ENCODE peak calls at places on chromosomes 6 and 20, in five cellular contexts. One of them, this sample, is unnamed.

GRCh38 chr20:58048096-58048702 is 180.3 kb downstream of the ANKRD60 start:
- DNase-seq in IMR-90: peak; percentile 2
- DNase-seq in mesenchymal stem cell: no peak
- DNase-seq in neuronal stem cell: peak; percentile 64
- DNase-seq in H9: peak; percentile 52
- DNase-seq in this sample: no peak

GRCh38 chr20:48892049-48892470 is 29.5 kb upstream of the ARFGEF2 start:
- DNase-seq in IMR-90: no peak
- DNase-seq in mesenchymal stem cell: no peak
- DNase-seq in neuronal stem cell: no peak
- DNase-seq in H9: no peak
- DNase-seq in this sample: no peak

GRCh38 chr20:6819599-6819998 is 52.1 kb downstream of the BMP2 start:
- DNase-seq in IMR-90: no peak
- DNase-seq in mesenchymal stem cell: peak; percentile 7
- DNase-seq in neuronal stem cell: no peak
- DNase-seq in H9: no peak
- DNase-seq in this sample: no peak

GRCh38 chr6:51570168-51570921 is 517.1 kb downstream of the PKHD1 start:
- DNase-seq in IMR-90: no peak
- DNase-seq in mesenchymal stem cell: no peak
- DNase-seq in neuronal stem cell: no peak
- DNase-seq in H9: no peak
- DNase-seq in this sample: peak; percentile 30

GRCh38 chr6:137416376-137417109 is 77.7 kb downstream of the OLIG3 start:
- DNase-seq in IMR-90: peak; percentile 28
- DNase-seq in mesenchymal stem cell: peak; percentile 74
- DNase-seq in neuronal stem cell: no peak
- DNase-seq in H9: no peak
- DNase-seq in this sample: no peak

GRCh38 chr6:158654960-158655485 is 5.2 kb downstream of the SYTL3 start:
- DNase-seq in IMR-90: peak; percentile 79
- DNase-seq in mesenchymal stem cell: peak; percentile 87
- DNase-seq in neuronal stem cell: no peak
- DNase-seq in H9: no peak
- DNase-seq in this sample: peak; percentile 87

GRCh38 chr20:7078804-7079203 is 311.3 kb downstream of the BMP2 start:
- DNase-seq in IMR-90: no peak
- DNase-seq in mesenchymal stem cell: no peak
- DNase-seq in neuronal stem cell: no peak
- DNase-seq in H9: no peak
- DNase-seq in this sample: no peak

GRCh38 chr6:12288844-12289654 is 1.1 kb upstream of the EDN1 start:
- DNase-seq in IMR-90: peak; percentile 74
- DNase-seq in mesenchymal stem cell: peak; percentile 75
- DNase-seq in neuronal stem cell: peak; percentile 59
- DNase-seq in H9: peak; percentile 70
- DNase-seq in this sample: peak; percentile 91

GRCh38 chr6:123022980-123023379 is 26.9 kb downstream of the CLVS2 start:
- DNase-seq in IMR-90: no peak
- DNase-seq in mesenchymal stem cell: peak; percentile 6
- DNase-seq in neuronal stem cell: peak; percentile 11
- DNase-seq in H9: peak; percentile 28
- DNase-seq in this sample: no peak

GRCh38 chr6:73680289-73680688 is 15.7 kb upstream of the CD109 start:
- DNase-seq in IMR-90: no peak
- DNase-seq in mesenchymal stem cell: no peak
- DNase-seq in neuronal stem cell: no peak
- DNase-seq in H9: no peak
- DNase-seq in this sample: no peak

GRCh38 chr6:170097505-170098427 is 193.1 kb downstream of the DLL1 start:
- DNase-seq in IMR-90: no peak
- DNase-seq in mesenchymal stem cell: no peak
- DNase-seq in neuronal stem cell: no peak
- DNase-seq in H9: no peak
- DNase-seq in this sample: no peak

GRCh38 chr6:118584906-118585305 is 36.8 kb downstream of the PLN start:
- DNase-seq in IMR-90: no peak
- DNase-seq in mesenchymal stem cell: no peak
- DNase-seq in neuronal stem cell: no peak
- DNase-seq in H9: no peak
- DNase-seq in this sample: peak; percentile 56

GRCh38 chr6:93779086-93779858 is 359.9 kb upstream of the EPHA7 start:
- DNase-seq in IMR-90: no peak
- DNase-seq in mesenchymal stem cell: peak; percentile 48
- DNase-seq in neuronal stem cell: peak; percentile 38
- DNase-seq in H9: no peak
- DNase-seq in this sample: peak; percentile 8

GRCh38 chr6:46013639-46014038 is 2.0 kb downstream of the CLIC5 start:
- DNase-seq in IMR-90: no peak
- DNase-seq in mesenchymal stem cell: no peak
- DNase-seq in neuronal stem cell: no peak
- DNase-seq in H9: no peak
- DNase-seq in this sample: no peak

GRCh38 chr6:15662246-15663056 is at the start of gene DTNBP1:
- DNase-seq in IMR-90: peak; percentile 16
- DNase-seq in mesenchymal stem cell: peak; percentile 48
- DNase-seq in neuronal stem cell: peak; percentile 75
- DNase-seq in H9: peak; percentile 83
- DNase-seq in this sample: peak; percentile 62

GRCh38 chr20:53078761-53079482 is 106.8 kb downstream of the TSHZ2 start:
- DNase-seq in IMR-90: no peak
- DNase-seq in mesenchymal stem cell: no peak
- DNase-seq in neuronal stem cell: no peak
- DNase-seq in H9: no peak
- DNase-seq in this sample: peak; percentile 33

GRCh38 chr6:166470863-166471410 is 88.2 kb upstream of the MPC1 start:
- DNase-seq in IMR-90: no peak
- DNase-seq in mesenchymal stem cell: no peak
- DNase-seq in neuronal stem cell: no peak
- DNase-seq in H9: no peak
- DNase-seq in this sample: no peak

GRCh38 chr6:156575361-156575760 is 201.8 kb upstream of the ARID1B start:
- DNase-seq in IMR-90: no peak
- DNase-seq in mesenchymal stem cell: no peak
- DNase-seq in neuronal stem cell: no peak
- DNase-seq in H9: no peak
- DNase-seq in this sample: no peak

GRCh38 chr20:12575352-12576095 is 433.2 kb upstream of the SPTLC3 start:
- DNase-seq in IMR-90: no peak
- DNase-seq in mesenchymal stem cell: peak; percentile 93
- DNase-seq in neuronal stem cell: no peak
- DNase-seq in H9: no peak
- DNase-seq in this sample: peak; percentile 1

GRCh38 chr6:137927777-137928218 is 60.7 kb downstream of the TNFAIP3 start:
- DNase-seq in IMR-90: peak; percentile 53
- DNase-seq in mesenchymal stem cell: peak; percentile 11
- DNase-seq in neuronal stem cell: no peak
- DNase-seq in H9: no peak
- DNase-seq in this sample: peak; percentile 29

GRCh38 chr6:109024368-109024767 is 70.3 kb downstream of the SESN1 start:
- DNase-seq in IMR-90: peak; percentile 42
- DNase-seq in mesenchymal stem cell: no peak
- DNase-seq in neuronal stem cell: no peak
- DNase-seq in H9: no peak
- DNase-seq in this sample: peak; percentile 36

GRCh38 chr6:169251822-169252804 is 1.5 kb downstream of the THBS2 start:
- DNase-seq in IMR-90: no peak
- DNase-seq in mesenchymal stem cell: no peak
- DNase-seq in neuronal stem cell: no peak
- DNase-seq in H9: peak; percentile 57
- DNase-seq in this sample: no peak

GRCh38 chr6:80179691-80180090 is 73.2 kb downstream of the BCKDHB start:
- DNase-seq in IMR-90: peak; percentile 7
- DNase-seq in mesenchymal stem cell: no peak
- DNase-seq in neuronal stem cell: no peak
- DNase-seq in H9: no peak
- DNase-seq in this sample: no peak

DNA sequence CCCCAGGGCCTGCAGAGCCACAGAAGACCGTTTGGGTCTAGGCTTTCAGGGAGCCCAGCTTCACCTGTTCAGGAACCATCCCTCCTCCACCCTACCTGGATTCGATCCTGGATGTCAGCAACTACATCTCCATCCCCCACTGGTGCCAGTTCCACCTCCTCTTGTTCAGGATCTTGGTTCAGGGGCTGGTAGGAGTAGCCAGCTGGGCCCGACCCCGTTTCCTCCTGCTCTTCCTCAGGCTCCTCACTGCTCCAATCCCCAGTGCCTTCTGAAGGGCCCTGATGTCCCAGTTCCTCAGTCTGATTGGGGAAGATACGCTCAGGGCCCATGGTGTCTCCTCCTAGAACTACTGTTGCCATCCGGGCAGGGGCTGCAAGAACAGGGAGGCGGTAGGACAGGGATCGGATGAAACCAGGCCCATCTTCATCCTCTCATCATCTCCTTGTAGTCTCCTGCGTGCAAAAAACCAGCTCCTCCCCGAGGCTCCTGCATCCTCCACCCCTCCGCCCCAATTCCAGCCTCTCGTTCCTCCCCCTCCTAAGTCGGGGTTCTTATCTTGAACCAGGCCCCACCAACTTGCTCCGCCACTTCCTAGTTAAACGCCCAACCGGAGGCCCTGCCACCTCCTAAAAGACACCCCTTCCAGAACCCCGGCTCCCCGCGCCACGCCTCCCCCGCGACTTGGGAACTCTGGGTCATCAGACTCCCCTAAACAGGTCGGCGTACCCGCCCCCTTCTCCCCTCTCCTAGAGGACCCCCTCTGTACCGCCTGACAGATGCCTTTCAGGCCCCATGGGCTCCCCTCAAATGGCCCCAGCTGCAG is 515 bp downstream of the MEA1 start:
- DNase-seq in IMR-90: peak; percentile 21
- DNase-seq in mesenchymal stem cell: peak; percentile 32
- DNase-seq in neuronal stem cell: no peak
- DNase-seq in H9: no peak
- DNase-seq in this sample: no peak
- H2AK5ac ChIP-seq in IMR-90: peak overlapping the region; percentile 65
- H2AK5ac ChIP-seq in mesenchymal stem cell: no peak overlapping the region
- H2AK5ac ChIP-seq in neuronal stem cell: no peak overlapping the region
- H2AK5ac ChIP-seq in H9: no peak overlapping the region
- H2AK5ac ChIP-seq in this sample: no peak overlapping the region

GRCh38 chr6:35511183-35511941 is 1.3 kb downstream of the TULP1 start:
- DNase-seq in IMR-90: no peak
- DNase-seq in mesenchymal stem cell: no peak
- DNase-seq in neuronal stem cell: no peak
- DNase-seq in H9: no peak
- DNase-seq in this sample: no peak
- H2AK5ac ChIP-seq in IMR-90: no peak overlapping the region
- H2AK5ac ChIP-seq in mesenchymal stem cell: no peak overlapping the region
- H2AK5ac ChIP-seq in neuronal stem cell: peak overlapping the region; percentile 72
- H2AK5ac ChIP-seq in H9: no peak overlapping the region
- H2AK5ac ChIP-seq in this sample: peak overlapping the region; percentile 57

GRCh38 chr6:23027281-23027680 is 457.9 kb downstream of the HDGFL1 start:
- DNase-seq in IMR-90: no peak
- DNase-seq in mesenchymal stem cell: no peak
- DNase-seq in neuronal stem cell: no peak
- DNase-seq in H9: no peak
- DNase-seq in this sample: no peak
- H2AK5ac ChIP-seq in IMR-90: no peak overlapping the region
- H2AK5ac ChIP-seq in mesenchymal stem cell: no peak overlapping the region
- H2AK5ac ChIP-seq in neuronal stem cell: no peak overlapping the region
- H2AK5ac ChIP-seq in H9: no peak overlapping the region
- H2AK5ac ChIP-seq in this sample: no peak overlapping the region

GRCh38 chr6:30767944-30768301 is 23.6 kb upstream of the IER3 start:
- DNase-seq in IMR-90: no peak
- DNase-seq in mesenchymal stem cell: no peak
- DNase-seq in neuronal stem cell: no peak
- DNase-seq in H9: no peak
- DNase-seq in this sample: no peak
- H2AK5ac ChIP-seq in IMR-90: peak overlapping the region; percentile 99
- H2AK5ac ChIP-seq in mesenchymal stem cell: peak overlapping the region; percentile 94
- H2AK5ac ChIP-seq in neuronal stem cell: no peak overlapping the region
- H2AK5ac ChIP-seq in H9: no peak overlapping the region
- H2AK5ac ChIP-seq in this sample: peak overlapping the region; percentile 97

DNA sequence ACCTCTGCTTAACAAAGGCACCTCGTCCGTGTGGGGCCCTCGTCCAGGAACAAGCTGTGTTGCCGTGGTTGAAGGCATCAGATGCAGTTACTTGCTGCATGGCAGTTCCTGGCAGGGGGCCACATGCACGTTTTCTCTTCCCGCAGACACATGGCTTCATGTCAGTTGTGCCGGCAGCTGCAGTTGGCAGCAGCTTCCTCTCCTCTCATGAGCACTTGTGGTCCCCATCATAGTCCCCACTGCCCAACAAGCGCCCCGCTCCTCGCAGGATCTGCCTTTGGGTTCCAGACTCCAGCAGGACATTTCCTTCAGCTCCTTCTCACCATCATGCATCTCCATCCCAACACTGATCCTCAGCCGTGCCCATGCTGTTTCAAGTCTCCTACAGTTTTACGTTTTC is 7.1 kb upstream of the AFDN start:
- DNase-seq in IMR-90: no peak
- DNase-seq in mesenchymal stem cell: no peak
- DNase-seq in neuronal stem cell: no peak
- DNase-seq in H9: no peak
- DNase-seq in this sample: no peak
- H2AK5ac ChIP-seq in IMR-90: no peak overlapping the region
- H2AK5ac ChIP-seq in mesenchymal stem cell: no peak overlapping the region
- H2AK5ac ChIP-seq in neuronal stem cell: no peak overlapping the region
- H2AK5ac ChIP-seq in H9: no peak overlapping the region
- H2AK5ac ChIP-seq in this sample: peak overlapping the region; percentile 27

DNA sequence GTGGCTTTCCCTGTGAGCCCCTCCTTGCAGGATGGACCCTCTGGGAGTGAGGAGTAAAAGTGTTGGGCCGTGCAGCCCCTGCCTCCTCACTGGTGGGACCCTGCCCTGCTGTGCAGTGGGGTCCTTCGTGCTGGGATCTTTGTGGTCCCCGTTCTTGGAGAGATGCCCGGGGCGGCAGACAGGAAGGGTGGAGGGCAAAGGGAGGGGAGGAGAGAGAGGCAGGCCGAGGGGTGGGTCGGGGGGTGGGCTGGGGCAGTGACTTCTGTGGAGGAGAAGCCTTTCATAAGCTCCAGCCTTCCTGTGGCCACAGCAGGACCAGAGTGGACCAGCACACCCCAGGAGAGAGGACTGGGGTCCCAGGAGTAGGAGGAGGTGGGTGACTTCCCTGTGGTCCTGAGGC is at the start of gene COL20A1:
- DNase-seq in IMR-90: no peak
- DNase-seq in mesenchymal stem cell: no peak
- DNase-seq in neuronal stem cell: no peak
- DNase-seq in H9: no peak
- DNase-seq in this sample: no peak
- H2AK5ac ChIP-seq in IMR-90: no peak within 1 kb of the TSS
- H2AK5ac ChIP-seq in mesenchymal stem cell: no peak within 1 kb of the TSS
- H2AK5ac ChIP-seq in neuronal stem cell: peak within 1 kb of the TSS; percentile 96
- H2AK5ac ChIP-seq in H9: no peak within 1 kb of the TSS
- H2AK5ac ChIP-seq in this sample: no peak within 1 kb of the TSS

GRCh38 chr6:38177885-38178583 is 358.5 kb downstream of the ZFAND3 start:
- DNase-seq in IMR-90: no peak
- DNase-seq in mesenchymal stem cell: no peak
- DNase-seq in neuronal stem cell: no peak
- DNase-seq in H9: no peak
- DNase-seq in this sample: no peak
- H2AK5ac ChIP-seq in IMR-90: no peak overlapping the region
- H2AK5ac ChIP-seq in mesenchymal stem cell: no peak overlapping the region
- H2AK5ac ChIP-seq in neuronal stem cell: no peak overlapping the region
- H2AK5ac ChIP-seq in H9: no peak overlapping the region
- H2AK5ac ChIP-seq in this sample: no peak overlapping the region